ENCODE peak calls at places on chromosomes 12 and 14, in ten cellular contexts. N, F, Q, M, S, O, L, E, X and I are unnamed samples.

GRCh38 chr14:72883109-72883508 is 10.8 kb downstream of the DPF3 start:
- DNase-seq in O (no peak), F (no peak), M (no peak), N (no peak), S (no peak), X (no peak), L (no peak), E (no peak), Q (no peak), I (no peak)

GRCh38 chr12:51318846-51319570 is 5.0 kb downstream of the BIN2 start:
- DNase-seq in O (no peak), L (no peak), M (peak; percentile 71), X (no peak), E (peak; percentile 19), S (no peak), N (no peak), F (no peak), Q (no peak), I (no peak)

GRCh38 chr14:26173581-26173980 is 424.3 kb downstream of the NOVA1 start:
- DNase-seq in S (no peak), N (no peak), O (no peak), F (no peak), M (no peak), E (peak; percentile 9), X (no peak), L (no peak), Q (no peak), I (no peak)

GRCh38 chr14:65866422-65866821 is 453.9 kb downstream of the FUT8 start:
- DNase-seq in N (no peak), X (no peak), O (no peak), L (no peak), Q (no peak), S (peak; percentile 9), M (no peak), E (no peak), F (no peak), I (no peak)

GRCh38 chr14:79614443-79614842 is 596.9 kb downstream of the DIO2 start:
- DNase-seq in F (no peak), M (no peak), S (no peak), N (no peak), L (no peak), X (no peak), O (no peak), Q (no peak), E (no peak), I (no peak)

GRCh38 chr12:27331299-27331926 is 1.2 kb upstream of the BMAL2 start:
- DNase-seq in E (peak; percentile 99), N (no peak), L (peak; percentile 89), X (no peak), F (no peak), M (no peak), Q (peak; percentile 89), O (no peak), S (peak; percentile 73), I (no peak)

GRCh38 chr12:74334770-74335169 is 202.9 kb upstream of the ATXN7L3B start:
- DNase-seq in S (no peak), N (no peak), O (no peak), E (peak; percentile 64), F (no peak), L (no peak), Q (no peak), X (no peak), M (no peak), I (no peak)

GRCh38 chr12:109264095-109264942 is 44.8 kb downstream of the FOXN4 start:
- DNase-seq in Q (peak; percentile 52), N (no peak), F (peak; percentile 91), X (peak; percentile 53), S (peak; percentile 21), E (peak; percentile 87), L (peak; percentile 28), O (peak; percentile 70), M (no peak), I (peak; percentile 76)

GRCh38 chr14:73751157-73751691 is 37.0 kb upstream of the PNMA1 start:
- DNase-seq in E (no peak), N (no peak), X (no peak), O (no peak), S (no peak), Q (no peak), F (no peak), M (no peak), L (no peak), I (no peak)

GRCh38 chr14:83470466-83470865 is 1936.8 kb upstream of the SEL1L start:
- DNase-seq in E (no peak), Q (no peak), X (no peak), N (no peak), L (no peak), M (no peak), S (peak; percentile 88), O (no peak), F (no peak), I (no peak)

GRCh38 chr12:43210437-43211197 is 341.4 kb downstream of the ADAMTS20 start:
- DNase-seq in L (no peak), Q (peak; percentile 83), M (no peak), X (no peak), E (peak; percentile 31), N (no peak), F (no peak), S (no peak), O (no peak), I (no peak)

GRCh38 chr12:116698131-116698495 is 39.8 kb downstream of the SPRING1 start:
- DNase-seq in F (no peak), O (no peak), L (no peak), Q (no peak), N (peak; percentile 87), S (no peak), M (no peak), E (peak; percentile 79), X (peak; percentile 83), I (no peak)

GRCh38 chr12:106493531-106493930 is 89.3 kb upstream of the RFX4 start:
- DNase-seq in E (no peak), M (no peak), X (peak; percentile 84), Q (no peak), S (no peak), N (peak; percentile 68), F (peak; percentile 31), L (no peak), O (no peak), I (no peak)

GRCh38 chr12:24617471-24617870 is 331.4 kb downstream of the BCAT1 start:
- DNase-seq in L (no peak), N (no peak), M (no peak), F (no peak), X (no peak), O (no peak), Q (peak; percentile 74), E (no peak), S (no peak), I (peak; percentile 63)

GRCh38 chr12:52698634-52699340 is 4.5 kb downstream of the KRT77 start:
- DNase-seq in S (no peak), M (no peak), X (no peak), F (no peak), N (no peak), E (no peak), L (no peak), Q (no peak), O (no peak), I (no peak)

GRCh38 chr14:63676615-63677014 is 34.9 kb upstream of the WDR89 start:
- DNase-seq in O (no peak), Q (no peak), N (no peak), E (no peak), F (no peak), S (no peak), L (no peak), M (no peak), X (no peak), I (no peak)

GRCh38 chr12:25051171-25051570 is 102.3 kb upstream of the BCAT1 start:
- DNase-seq in S (no peak), L (no peak), Q (no peak), X (peak; percentile 2), F (no peak), N (no peak), M (no peak), E (no peak), O (no peak), I (no peak)

GRCh38 chr12:10304161-10304574 is 3.5 kb upstream of the KLRD1 start:
- DNase-seq in E (peak; percentile 84), S (peak; percentile 48), F (no peak), N (no peak), M (no peak), O (no peak), Q (peak; percentile 74), L (no peak), X (no peak), I (no peak)

GRCh38 chr12:91417649-91418048 is 235.0 kb upstream of the DCN start:
- DNase-seq in F (no peak), S (no peak), M (no peak), X (no peak), N (no peak), O (no peak), L (no peak), Q (no peak), E (no peak), I (no peak)

GRCh38 chr12:29245246-29245645 is 96.2 kb downstream of the FAR2 start:
- DNase-seq in M (no peak), X (no peak), N (no peak), E (peak; percentile 63), F (no peak), S (peak; percentile 68), L (no peak), Q (no peak), O (no peak), I (no peak)

GRCh38 chr14:66944872-66945271 is 244.4 kb upstream of the GARIN2 start:
- DNase-seq in F (no peak), E (peak; percentile 10), S (no peak), Q (peak; percentile 31), L (no peak), X (no peak), N (no peak), M (no peak), O (no peak), I (no peak)